ENCODE peak calls at places on chromosomes 11 and 22, in eight cellular contexts. One of them, this sample, is unnamed.

GRCh38 chr11:65793144-65793581 is 6.3 kb downstream of the OVOL1 start:
- DNase-seq in NCI-H1105 treated with DMSO at 0.1 percent for 48 hours: peak
- DNase-seq in colonic mucosa: peak
- DNase-seq in effector memory CD8-positive, alpha-beta T cell: no peak
- DNase-seq in posterior cingulate gyrus: no peak
- DNase-seq in IMR-90: no peak
- DNase-seq in sciatic nerve: no peak
- DNase-seq in EH: no peak
- DNase-seq in this sample: no peak

GRCh38 chr11:117910525-117910924 is 18.7 kb downstream of the TMPRSS13 start:
- DNase-seq in NCI-H1105 treated with DMSO at 0.1 percent for 48 hours: no peak
- DNase-seq in IMR-90: no peak
- DNase-seq in posterior cingulate gyrus: no peak
- DNase-seq in effector memory CD8-positive, alpha-beta T cell: no peak
- DNase-seq in sciatic nerve: peak
- DNase-seq in EH: no peak
- DNase-seq in colonic mucosa: no peak
- DNase-seq in this sample: no peak

GRCh38 chr11:73198677-73199076 is 19.4 kb upstream of the P2RY2 start:
- DNase-seq in sciatic nerve: no peak
- DNase-seq in colonic mucosa: no peak
- DNase-seq in effector memory CD8-positive, alpha-beta T cell: no peak
- DNase-seq in posterior cingulate gyrus: no peak
- DNase-seq in EH: peak
- DNase-seq in IMR-90: no peak
- DNase-seq in NCI-H1105 treated with DMSO at 0.1 percent for 48 hours: no peak
- DNase-seq in this sample: peak

GRCh38 chr22:46142548-46143490 is 7.5 kb upstream of the PPARA start:
- DNase-seq in effector memory CD8-positive, alpha-beta T cell: no peak
- DNase-seq in NCI-H1105 treated with DMSO at 0.1 percent for 48 hours: no peak
- DNase-seq in sciatic nerve: peak
- DNase-seq in EH: no peak
- DNase-seq in colonic mucosa: no peak
- DNase-seq in posterior cingulate gyrus: peak
- DNase-seq in IMR-90: no peak
- DNase-seq in this sample: no peak

GRCh38 chr11:44445500-44446340 is 119.7 kb upstream of the CD82 start:
- DNase-seq in sciatic nerve: no peak
- DNase-seq in NCI-H1105 treated with DMSO at 0.1 percent for 48 hours: peak
- DNase-seq in colonic mucosa: no peak
- DNase-seq in IMR-90: no peak
- DNase-seq in posterior cingulate gyrus: no peak
- DNase-seq in EH: no peak
- DNase-seq in effector memory CD8-positive, alpha-beta T cell: no peak
- DNase-seq in this sample: peak

GRCh38 chr11:1479006-1479677 is 7.4 kb downstream of the MOB2 start:
- DNase-seq in NCI-H1105 treated with DMSO at 0.1 percent for 48 hours: no peak
- DNase-seq in colonic mucosa: no peak
- DNase-seq in posterior cingulate gyrus: peak
- DNase-seq in IMR-90: no peak
- DNase-seq in sciatic nerve: no peak
- DNase-seq in EH: no peak
- DNase-seq in effector memory CD8-positive, alpha-beta T cell: no peak
- DNase-seq in this sample: no peak

GRCh38 chr11:31790649-31791048 is 20.5 kb downstream of the PAX6 start:
- DNase-seq in IMR-90: no peak
- DNase-seq in NCI-H1105 treated with DMSO at 0.1 percent for 48 hours: no peak
- DNase-seq in colonic mucosa: no peak
- DNase-seq in effector memory CD8-positive, alpha-beta T cell: no peak
- DNase-seq in EH: no peak
- DNase-seq in posterior cingulate gyrus: no peak
- DNase-seq in sciatic nerve: no peak
- DNase-seq in this sample: no peak

GRCh38 chr22:39130152-39130704 is 22.3 kb downstream of the CBX7 start:
- DNase-seq in posterior cingulate gyrus: no peak
- DNase-seq in colonic mucosa: no peak
- DNase-seq in sciatic nerve: no peak
- DNase-seq in IMR-90: no peak
- DNase-seq in EH: no peak
- DNase-seq in effector memory CD8-positive, alpha-beta T cell: no peak
- DNase-seq in NCI-H1105 treated with DMSO at 0.1 percent for 48 hours: no peak
- DNase-seq in this sample: no peak

GRCh38 chr11:43941257-43941879 is 1.1 kb upstream of the C11orf96 start:
- DNase-seq in colonic mucosa: no peak
- DNase-seq in posterior cingulate gyrus: no peak
- DNase-seq in NCI-H1105 treated with DMSO at 0.1 percent for 48 hours: no peak
- DNase-seq in EH: no peak
- DNase-seq in sciatic nerve: no peak
- DNase-seq in effector memory CD8-positive, alpha-beta T cell: no peak
- DNase-seq in IMR-90: peak
- DNase-seq in this sample: no peak

GRCh38 chr11:119421941-119422504 is 949 bp downstream of the THY1 start:
- DNase-seq in colonic mucosa: no peak
- DNase-seq in posterior cingulate gyrus: peak
- DNase-seq in EH: no peak
- DNase-seq in effector memory CD8-positive, alpha-beta T cell: no peak
- DNase-seq in NCI-H1105 treated with DMSO at 0.1 percent for 48 hours: peak
- DNase-seq in sciatic nerve: no peak
- DNase-seq in IMR-90: peak
- DNase-seq in this sample: peak

GRCh38 chr11:20311444-20311843 is 52.1 kb upstream of the HTATIP2 start:
- DNase-seq in EH: no peak
- DNase-seq in posterior cingulate gyrus: no peak
- DNase-seq in sciatic nerve: no peak
- DNase-seq in NCI-H1105 treated with DMSO at 0.1 percent for 48 hours: no peak
- DNase-seq in effector memory CD8-positive, alpha-beta T cell: no peak
- DNase-seq in IMR-90: no peak
- DNase-seq in colonic mucosa: no peak
- DNase-seq in this sample: no peak